ENCODE peak calls at places on chromosome 5, in five cellular contexts. O is psoas muscle, V is Panc1, M is endodermal cell, T is heart right ventricle. A is an unnamed sample. For H3K36me3 and H3K9me3, the result is how much of the 10 kb centered on the place peaks cover.

GRCh38 chr5:88602584-88602983 is 280.4 kb downstream of the MEF2C start:
- DNase-seq in O (no peak), V (no peak), M (peak), T (no peak), A (no peak)

GRCh38 chr5:123545506-123545905 is 33.5 kb downstream of the CSNK1G3 start:
- DNase-seq in O (no peak), V (peak), M (no peak), T (no peak), A (no peak)

GRCh38 chr5:15796096-15796495 is 296.1 kb downstream of the FBXL7 start:
- DNase-seq in O (no peak), V (no peak), M (no peak), T (no peak), A (no peak)

GRCh38 chr5:64214152-64214551 is 48.5 kb downstream of the RNF180 start:
- DNase-seq in O (no peak), V (no peak), M (no peak), T (no peak), A (no peak)

GRCh38 chr5:64207978-64208377 is 42.3 kb downstream of the RNF180 start:
- DNase-seq in O (no peak), V (no peak), M (no peak), T (no peak), A (no peak)

GRCh38 chr5:109409061-109409843 is 522 bp downstream of the PJA2 start:
- DNase-seq in O (peak), V (no peak), M (peak), T (peak), A (peak)

GRCh38 chr5:936149-937144 is 43.8 kb downstream of the TRIP13 start:
- DNase-seq in O (peak), V (no peak), M (peak), T (no peak), A (no peak)

GRCh38 chr5:140109050-140109817 is 4.7 kb upstream of the PURA start:
- DNase-seq in O (no peak), V (no peak), M (no peak), T (peak), A (no peak)

GRCh38 chr5:123874600-123875201 is 362.7 kb downstream of the CSNK1G3 start:
- DNase-seq in O (no peak), V (no peak), M (peak), T (peak), A (no peak)

GRCh38 chr5:14204011-14204670 is 61.0 kb downstream of the TRIO start:
- DNase-seq in O (no peak), V (no peak), M (no peak), T (no peak), A (no peak)
- H3K4me3 ChIP-seq in O (no peak), V (peak), M (no peak), T (no peak), A (no peak)

DNA sequence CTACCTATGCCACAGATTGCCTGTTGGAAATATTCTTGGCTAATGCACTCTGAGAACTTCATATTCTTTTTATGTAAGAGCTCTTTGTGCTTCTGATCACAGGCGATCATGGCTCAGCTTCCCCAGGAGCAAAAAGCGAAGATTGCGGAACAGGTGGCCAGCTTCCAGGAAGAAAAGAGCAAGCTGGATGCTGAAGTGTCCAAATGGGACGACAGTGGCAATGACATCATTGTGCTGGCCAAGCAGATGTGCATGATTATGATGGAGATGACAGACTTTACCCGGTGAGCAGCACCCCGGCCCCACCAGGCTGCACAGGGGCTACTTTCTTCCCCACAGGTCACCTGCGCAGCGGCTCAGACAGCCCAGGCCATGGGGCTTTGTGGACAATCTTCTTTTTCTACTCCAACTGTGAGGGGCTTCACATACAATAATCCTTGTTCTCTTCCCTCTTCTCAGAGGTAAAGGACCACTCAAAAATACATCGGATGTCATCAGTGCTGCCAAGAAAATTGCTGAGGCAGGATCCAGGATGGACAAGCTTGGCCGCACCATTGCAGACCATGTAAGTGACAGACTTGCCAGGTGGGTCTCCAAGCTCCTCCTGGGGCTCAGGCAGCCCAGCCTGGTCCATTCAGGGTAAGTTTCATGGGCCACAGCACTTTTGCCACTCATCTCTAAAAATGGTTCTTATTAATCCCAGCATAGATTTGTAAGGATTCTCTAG is 55.4 kb upstream of the LRRTM2 start:
- DNase-seq in O (peak), V (no peak), M (no peak), T (no peak), A (no peak)
- H3K36me3 ChIP-seq in O (under half), V (under half), M (half or more), T (half or more), A (half or more)

DNA sequence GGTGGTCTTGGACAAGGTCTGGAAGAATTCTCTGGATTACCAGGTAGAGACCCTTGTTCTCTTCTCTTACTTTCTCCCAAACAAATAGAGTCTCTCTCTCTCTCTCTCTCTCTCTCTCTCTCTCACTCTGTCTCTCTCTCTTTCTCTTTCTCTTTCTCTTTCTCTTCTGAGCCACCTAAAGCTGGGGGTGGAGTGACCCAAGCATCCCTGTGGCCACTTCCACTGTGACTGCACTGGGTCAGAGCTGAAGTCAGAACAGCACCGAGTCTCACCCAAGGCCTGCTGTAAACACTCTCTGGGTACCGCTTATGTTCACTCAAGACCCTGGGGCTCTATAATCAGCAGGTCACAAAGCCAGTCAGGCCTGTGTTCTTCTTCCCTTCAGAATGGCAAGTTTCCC is 513.7 kb downstream of the EBF1 start:
- DNase-seq in O (no peak), V (no peak), M (no peak), T (no peak), A (no peak)
- H3K9me3 ChIP-seq in O (under half), V (under half), M (under half), T (under half), A (under half)

GRCh38 chr5:84385705-84386104 is 1.0 kb upstream of the EDIL3 start:
- DNase-seq in O (no peak), V (no peak), M (no peak), T (no peak), A (no peak)
- H3K4me3 ChIP-seq in O (no peak), V (peak), M (no peak), T (no peak), A (peak)

GRCh38 chr5:10199700-10200099 is 50.0 kb downstream of the ATPSCKMT start:
- DNase-seq in O (no peak), V (no peak), M (no peak), T (no peak), A (no peak)
- H3K36me3 ChIP-seq in O (under half), V (under half), M (under half), T (under half), A (under half)

GRCh38 chr5:166810721-166811120 is 1480.7 kb upstream of the WWC1 start:
- DNase-seq in O (no peak), V (no peak), M (no peak), T (no peak), A (no peak)
- H3K9me3 ChIP-seq in O (under half), V (under half), M (under half), T (under half), A (under half)

GRCh38 chr5:133610489-133611356 is 1.6 kb downstream of the FSTL4 start:
- DNase-seq in O (peak), V (no peak), M (peak), T (peak), A (no peak)
- H3K4me3 ChIP-seq in O (peak), V (peak), M (peak), T (peak), A (peak)

GRCh38 chr5:14405706-14406553 is 175.7 kb upstream of the OTULINL start:
- DNase-seq in O (no peak), V (no peak), M (no peak), T (no peak), A (no peak)

GRCh38 chr5:14406554-14406849 is 175.1 kb upstream of the OTULINL start:
- DNase-seq in O (no peak), V (peak), M (no peak), T (no peak), A (no peak)

GRCh38 chr5:14405267-14405666 is 176.3 kb upstream of the OTULINL start:
- DNase-seq in O (no peak), V (no peak), M (peak), T (no peak), A (no peak)

GRCh38 chr5:14407051-14407450 is 174.5 kb upstream of the OTULINL start:
- DNase-seq in O (no peak), V (no peak), M (no peak), T (no peak), A (no peak)

GRCh38 chr5:14407746-14408175 is 173.8 kb upstream of the OTULINL start:
- DNase-seq in O (no peak), V (no peak), M (no peak), T (no peak), A (no peak)
- H3K36me3 ChIP-seq in O (under half), V (under half), M (half or more), T (half or more), A (under half)

A was measured in ascending aorta.